ENCODE peak calls at places on chromosome 2, in five cellular contexts. Q is body of pancreas, H is heart left ventricle, M is tibial artery, B is gastrocnemius medialis. R is an unnamed sample. For H3K27me3, the result is how much of the 10 kb centered on the place peaks cover.

GRCh38 chr2:178275600-178275999 is 81.3 kb downstream of the OSBPL6 start:
- DNase-seq in M (no peak), Q (no peak), H (no peak), B (no peak), R (no peak)

GRCh38 chr2:43837033-43837432 is 1.6 kb downstream of the ABCG5 start:
- DNase-seq in B (no peak), Q (no peak), M (no peak), H (no peak), R (no peak)

GRCh38 chr2:197500503-197501179 is 462 bp downstream of the HSPE1 start:
- DNase-seq in Q (no peak), M (no peak), H (no peak), B (peak), R (no peak)

GRCh38 chr2:63047534-63048281 is 2.9 kb upstream of the OTX1 start:
- DNase-seq in Q (no peak), B (no peak), H (peak), M (no peak), R (peak)

GRCh38 chr2:46656640-46657039 is 177.3 kb downstream of the TMEM247 start:
- DNase-seq in H (no peak), B (no peak), M (no peak), Q (no peak), R (no peak)

GRCh38 chr2:58089081-58089480 is 42.5 kb downstream of the VRK2 start:
- DNase-seq in Q (no peak), M (no peak), B (no peak), H (no peak), R (no peak)

GRCh38 chr2:150532883-150533282 is 45.4 kb upstream of the RND3 start:
- DNase-seq in H (no peak), M (no peak), Q (no peak), B (no peak), R (no peak)

GRCh38 chr2:127984551-127984950 is 43.3 kb downstream of the SAP130 start:
- DNase-seq in M (no peak), B (no peak), Q (no peak), H (no peak), R (no peak)

GRCh38 chr2:17148298-17149228 is 369.7 kb downstream of the RAD51AP2 start:
- DNase-seq in H (no peak), Q (no peak), M (no peak), B (no peak), R (peak)

GRCh38 chr2:44829771-44830170 is 111.7 kb upstream of the SIX3 start:
- DNase-seq in B (no peak), H (no peak), Q (no peak), M (no peak), R (no peak)

GRCh38 chr2:61924895-61925663 is 19.6 kb downstream of the COMMD1 start:
- DNase-seq in M (no peak), Q (no peak), H (no peak), B (no peak), R (no peak)

GRCh38 chr2:10341193-10341592 is 38.5 kb downstream of the HPCAL1 start:
- DNase-seq in M (no peak), H (no peak), B (no peak), Q (no peak), R (no peak)

GRCh38 chr2:227474406-227474805 is 2.5 kb downstream of the AGFG1 start:
- DNase-seq in H (no peak), Q (no peak), M (no peak), B (no peak), R (no peak)

GRCh38 chr2:206556357-206556949 is 85.8 kb upstream of the FAM237A start:
- DNase-seq in H (no peak), B (no peak), M (no peak), Q (no peak), R (no peak)

GRCh38 chr2:112482309-112483046 is 522 bp downstream of the TTL start:
- DNase-seq in Q (peak), B (no peak), H (peak), M (no peak), R (peak)

GRCh38 chr2:11357428-11357972 is 13.1 kb upstream of the ROCK2 start:
- DNase-seq in Q (no peak), H (no peak), B (peak), M (no peak), R (no peak)

GRCh38 chr2:71889991-71890684 is 257.5 kb downstream of the CYP26B1 start:
- DNase-seq in H (no peak), Q (no peak), B (no peak), M (no peak), R (no peak)

GRCh38 chr2:169928463-169928864 is 101.2 kb downstream of the UBR3 start:
- DNase-seq in B (no peak), Q (no peak), M (no peak), H (no peak), R (no peak)

GRCh38 chr2:156083707-156084494 is 248.6 kb downstream of the NR4A2 start:
- DNase-seq in H (peak), Q (no peak), M (no peak), B (no peak), R (no peak)

GRCh38 chr2:241461693-241462677 is 46.4 kb downstream of the STK25 start:
- DNase-seq in M (no peak), Q (peak), H (no peak), B (no peak), R (no peak)

GRCh38 chr2:105536175-105536574 is 137.3 kb upstream of the FHL2 start:
- DNase-seq in B (no peak), Q (no peak), H (no peak), M (no peak), R (no peak)

GRCh38 chr2:205524656-205525055 is 157.6 kb upstream of the NRP2 start:
- DNase-seq in Q (no peak), H (no peak), B (no peak), M (no peak), R (no peak)

GRCh38 chr2:101179982-101180381 is 28.8 kb upstream of the TBC1D8 start:
- DNase-seq in Q (no peak), B (no peak), M (no peak), H (no peak), R (no peak)

GRCh38 chr2:237927135-237927534 is 39.7 kb upstream of the UBE2F start:
- DNase-seq in M (no peak), H (no peak), B (no peak), Q (no peak), R (no peak)

GRCh38 chr2:192887296-192887695 is 692.6 kb upstream of the TMEFF2 start:
- DNase-seq in B (no peak), M (no peak), Q (no peak), H (no peak), R (no peak)

GRCh38 chr2:158495175-158495574 is 38.4 kb downstream of the PKP4 start:
- DNase-seq in Q (no peak), M (no peak), H (no peak), B (no peak), R (no peak)

GRCh38 chr2:60252581-60253170 is 300.8 kb downstream of the BCL11A start:
- DNase-seq in B (no peak), M (no peak), H (no peak), Q (no peak), R (no peak)

GRCh38 chr2:99285521-99285920 is 15.5 kb downstream of the LYG1 start:
- DNase-seq in H (no peak), M (no peak), Q (no peak), B (no peak), R (no peak)

GRCh38 chr2:72908741-72909140 is 8.6 kb upstream of the EMX1 start:
- DNase-seq in B (no peak), M (no peak), H (no peak), Q (no peak), R (no peak)
- H3K27me3 ChIP-seq in B (half or more), M (under half), H (half or more), Q (under half), R (under half)

GRCh38 chr2:109516445-109517117 is 97.2 kb downstream of the SEPTIN10 start:
- DNase-seq in H (peak), Q (no peak), B (no peak), M (no peak), R (peak)
- TF ChIP-seq CTCF in H (peak), Q (peak), B (peak), M (peak), R (peak)

GRCh38 chr2:85444629-85445028 is 26.1 kb downstream of the SH2D6 start:
- DNase-seq in Q (no peak), B (no peak), M (no peak), H (no peak), R (no peak)
- H3K27me3 ChIP-seq in Q (under half), B (under half), M (under half), H (under half), R (under half)

GRCh38 chr2:65261676-65262075 is 34.0 kb downstream of the ACTR2 start:
- DNase-seq in B (no peak), Q (no peak), M (no peak), H (no peak), R (no peak)

GRCh38 chr2:65252640-65253039 is 25.0 kb downstream of the ACTR2 start:
- DNase-seq in Q (no peak), B (no peak), H (no peak), M (no peak), R (no peak)

DNA sequence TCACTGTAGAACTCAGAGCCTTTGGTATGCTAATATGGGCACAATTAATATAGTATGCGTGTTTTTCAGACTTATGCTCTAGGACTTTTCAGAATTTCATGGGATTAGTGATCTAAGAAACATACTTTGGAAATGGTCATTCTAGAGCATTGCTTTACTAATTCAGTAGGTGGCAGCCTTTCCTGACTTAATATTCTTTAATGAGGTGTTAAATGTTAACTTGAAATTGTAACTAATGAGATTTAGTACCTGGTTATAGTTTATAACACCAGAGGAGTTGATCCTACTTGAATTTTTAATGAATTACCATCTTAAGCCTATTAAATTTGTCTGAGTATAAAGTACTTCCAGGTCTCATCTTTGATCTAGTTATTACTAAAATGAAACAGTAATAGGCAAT is 28.5 kb downstream of the ACTR2 start:
- DNase-seq in Q (no peak), M (no peak), H (no peak), B (no peak), R (no peak)
- TF ChIP-seq CTCF in Q (peak), M (no peak), H (no peak), B (no peak), R (peak)

GRCh38 chr2:20567159-20567925 is 83.6 kb downstream of the HS1BP3 start:
- DNase-seq in Q (no peak), H (no peak), B (no peak), M (peak), R (peak)
- H3K27me3 ChIP-seq in Q (under half), H (under half), B (under half), M (under half), R (under half)

GRCh38 chr2:118554616-118555015 is 292.8 kb downstream of the EN1 start:
- DNase-seq in M (no peak), B (no peak), H (no peak), Q (no peak), R (no peak)
- TF ChIP-seq CTCF in M (no peak), B (no peak), H (no peak), Q (no peak), R (peak)